ENCODE peak calls at places on chromosome 2, in four cellular contexts. O is mammary epithelial cell, X is AG10803, M is ovary. A is an unnamed sample.

GRCh38 chr2:24110660-24111303 is 12.4 kb downstream of the PFN4 start:
- DNase-seq in O (peak; percentile 17), X (no peak), M (no peak), A (no peak)

GRCh38 chr2:165877565-165878550 is 75.7 kb downstream of the TTC21B start:
- DNase-seq in O (peak; percentile 69), X (peak; percentile 80), M (no peak), A (peak; percentile 78)

GRCh38 chr2:636649-637405 is 40.4 kb downstream of the TMEM18 start:
- DNase-seq in O (peak; percentile 44), X (peak; percentile 65), M (peak; percentile 70), A (peak; percentile 29)

GRCh38 chr2:190137561-190137960 is 75.0 kb upstream of the MSTN start:
- DNase-seq in O (no peak), X (peak; percentile 64), M (no peak), A (no peak)

GRCh38 chr2:42516418-42516817 is 22.6 kb upstream of the KCNG3 start:
- DNase-seq in O (no peak), X (no peak), M (no peak), A (no peak)

GRCh38 chr2:221571391-221572179 is 519 bp downstream of the EPHA4 start:
- DNase-seq in O (peak; percentile 46), X (peak; percentile 32), M (peak; percentile 45), A (peak; percentile 3)

GRCh38 chr2:177038772-177039484 is 173.7 kb upstream of the HNRNPA3 start:
- DNase-seq in O (no peak), X (peak; percentile 41), M (no peak), A (no peak)

GRCh38 chr2:153059338-153060052 is 341.1 kb downstream of the ARL6IP6 start:
- DNase-seq in O (peak; percentile 90), X (peak; percentile 1), M (no peak), A (peak; percentile 99)

GRCh38 chr2:32058130-32058529 is 5.2 kb upstream of the SPAST start:
- DNase-seq in O (peak; percentile 6), X (peak; percentile 13), M (no peak), A (peak; percentile 42)

GRCh38 chr2:170820647-170821630 is 4.3 kb downstream of the GAD1 start:
- DNase-seq in O (no peak), X (no peak), M (no peak), A (no peak)

GRCh38 chr2:176068037-176068832 is 15.5 kb downstream of the EVX2 start:
- DNase-seq in O (no peak), X (no peak), M (no peak), A (no peak)

GRCh38 chr2:28471214-28471613 is 24.6 kb upstream of the PLB1 start:
- DNase-seq in O (no peak), X (no peak), M (no peak), A (peak; percentile 30)

GRCh38 chr2:114610677-114611076 is 168.2 kb downstream of the DPP10 start:
- DNase-seq in O (peak; percentile 2), X (no peak), M (no peak), A (peak; percentile 64)

GRCh38 chr2:172103471-172104292 is 982 bp upstream of the DLX2 start:
- DNase-seq in O (peak; percentile 75), X (peak; percentile 86), M (peak; percentile 68), A (peak; percentile 68)

GRCh38 chr2:222609391-222609790 is 46.5 kb downstream of the FARSB start:
- DNase-seq in O (no peak), X (peak; percentile 45), M (no peak), A (no peak)

GRCh38 chr2:48415765-48416515 is 114.0 kb upstream of the STON1 start:
- DNase-seq in O (no peak), X (no peak), M (no peak), A (no peak)

GRCh38 chr2:63300835-63301234 is 250.2 kb downstream of the OTX1 start:
- DNase-seq in O (no peak), X (no peak), M (no peak), A (no peak)

GRCh38 chr2:135279209-135279608 is 227.1 kb downstream of the RAB3GAP1 start:
- DNase-seq in O (no peak), X (no peak), M (no peak), A (no peak)

GRCh38 chr2:217994776-217995274 is 8.0 kb downstream of the TNS1 start:
- DNase-seq in O (peak; percentile 8), X (peak; percentile 86), M (no peak), A (peak; percentile 81)

GRCh38 chr2:63661076-63661475 is 72.3 kb downstream of the MDH1 start:
- DNase-seq in O (peak; percentile 67), X (peak; percentile 93), M (no peak), A (peak; percentile 89)

GRCh38 chr2:72961036-72961720 is 43.9 kb downstream of the EMX1 start:
- DNase-seq in O (no peak), X (no peak), M (no peak), A (no peak)

GRCh38 chr2:136005462-136006205 is 20.2 kb upstream of the DARS1 start:
- DNase-seq in O (no peak), X (no peak), M (peak; percentile 19), A (no peak)

GRCh38 chr2:46362667-46363012 is 65.4 kb downstream of the EPAS1 start:
- DNase-seq in O (no peak), X (peak; percentile 35), M (no peak), A (no peak)

DNA sequence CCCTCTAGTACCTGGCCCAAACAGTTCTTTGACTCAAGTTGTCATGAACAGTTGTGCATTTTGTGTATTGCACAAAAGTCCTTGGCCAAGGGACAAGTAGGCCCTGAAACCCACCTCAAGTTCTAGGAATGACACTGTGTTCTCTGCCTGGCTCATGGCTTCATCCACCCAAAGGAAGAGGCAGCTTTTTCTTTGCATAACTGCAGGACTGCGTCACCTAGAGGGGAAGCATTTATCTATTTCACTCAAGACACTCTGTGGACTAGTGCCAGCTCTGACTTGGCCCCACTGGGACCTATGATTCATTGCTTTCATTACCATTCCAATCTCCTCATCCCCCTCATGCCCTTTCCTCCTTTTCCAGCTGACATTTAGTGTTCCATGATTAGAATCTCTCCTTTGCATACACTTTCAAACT is 119.3 kb upstream of the SIX2 start:
- DNase-seq in O (peak; percentile 77), X (peak; percentile 94), M (peak; percentile 14), A (peak; percentile 72)
- TF ChIP-seq CTCF in O (no peak), X (peak; percentile 12), M (no peak), A (no peak)

GRCh38 chr2:38596229-38596628 is 6.5 kb downstream of the HNRNPLL start:
- DNase-seq in O (no peak), X (no peak), M (no peak), A (no peak)
- H3K4me3 ChIP-seq in O (no peak overlapping the region), X (no peak overlapping the region), M (no peak overlapping the region), A (no peak overlapping the region)

GRCh38 chr2:179340678-179341077 is 76.0 kb upstream of the SESTD1 start:
- DNase-seq in O (peak; percentile 30), X (peak; percentile 77), M (no peak), A (peak; percentile 50)
- TF ChIP-seq CTCF in O (peak; percentile 63), X (peak; percentile 50), M (no peak), A (peak; percentile 50)

DNA sequence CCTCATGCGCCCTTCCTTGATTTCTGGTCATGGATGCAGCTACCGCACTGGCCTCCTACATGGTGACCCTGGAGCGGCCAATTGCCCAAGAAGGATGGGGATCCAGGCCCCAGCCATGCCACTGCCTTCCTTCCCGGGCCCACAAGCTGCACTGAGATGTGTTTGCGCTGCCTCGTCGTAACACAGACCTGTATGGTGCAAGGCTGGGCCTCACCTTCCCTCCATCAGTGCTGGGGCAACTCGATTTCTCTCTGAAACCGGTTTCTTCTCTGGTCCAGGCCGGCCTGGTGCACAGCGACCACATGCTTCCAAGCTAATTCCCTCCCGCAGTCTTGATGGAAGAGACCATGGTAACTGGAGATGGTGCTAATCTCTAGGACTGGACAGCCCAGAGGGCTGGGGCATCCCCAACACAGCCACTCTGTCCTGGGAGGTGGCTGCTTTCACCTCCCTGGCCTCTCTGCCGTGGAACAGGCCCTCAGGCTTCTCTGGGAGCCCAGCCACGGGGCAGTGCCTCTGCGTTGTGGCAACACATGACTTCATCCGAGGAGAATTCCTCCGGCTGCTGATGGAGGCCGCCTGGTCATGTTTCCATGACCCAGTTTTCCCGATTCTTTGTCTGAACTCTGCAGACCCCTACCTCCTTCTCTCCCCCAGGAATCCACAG is 184.2 kb downstream of the GLI2 start:
- DNase-seq in O (no peak), X (peak; percentile 76), M (no peak), A (no peak)
- H3K4me3 ChIP-seq in O (no peak overlapping the region), X (peak overlapping the region; percentile 24), M (no peak overlapping the region), A (no peak overlapping the region)

GRCh38 chr2:193929131-193929530 is 1727.9 kb upstream of the SLC39A10 start:
- DNase-seq in O (no peak), X (no peak), M (no peak), A (no peak)

DNA sequence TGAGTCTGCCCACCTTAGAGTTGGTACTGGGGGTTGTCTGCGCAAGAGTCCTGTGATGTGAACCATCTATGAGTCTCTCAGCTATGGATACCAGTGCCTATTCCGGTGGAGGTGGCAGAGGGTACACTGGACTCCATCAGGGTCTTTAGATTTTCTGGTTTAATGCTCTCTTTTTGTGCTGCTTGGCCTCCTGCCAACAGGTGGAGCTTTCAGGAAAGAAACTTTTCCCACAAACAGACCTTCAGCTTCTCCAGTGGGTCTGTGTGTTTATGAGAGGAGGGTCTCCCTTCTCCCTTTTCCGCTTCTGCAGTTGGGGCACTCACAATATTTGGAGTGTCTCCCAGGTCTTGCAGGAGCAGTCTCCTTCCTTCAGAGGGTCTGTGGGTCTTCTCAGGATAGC is 1721.9 kb upstream of the SLC39A10 start:
- DNase-seq in O (no peak), X (no peak), M (no peak), A (no peak)
- TF ChIP-seq CTCF in O (no peak), X (no peak), M (no peak), A (no peak)

DNA sequence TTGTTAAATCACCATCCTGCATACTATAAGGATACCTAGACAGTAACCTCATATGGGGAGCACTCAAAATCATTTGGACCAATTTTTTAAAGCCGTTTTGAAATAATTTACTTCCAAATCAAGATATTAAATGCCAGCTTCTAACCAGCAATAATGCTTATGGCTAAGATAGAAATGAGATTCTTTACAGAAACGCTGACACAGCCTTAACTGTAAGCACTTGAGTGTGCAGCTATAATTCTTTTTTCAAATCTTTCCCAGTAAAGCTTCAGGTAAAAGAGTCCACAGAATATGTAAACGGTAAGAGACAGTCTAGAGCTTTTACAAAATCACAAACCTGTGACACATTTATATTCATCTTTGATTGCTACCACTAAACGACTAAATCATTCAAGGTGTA is 4.5 kb downstream of the NXPH2 start:
- DNase-seq in O (no peak), X (no peak), M (no peak), A (no peak)
- H3K4me3 ChIP-seq in O (no peak overlapping the region), X (no peak overlapping the region), M (no peak overlapping the region), A (no peak overlapping the region)

GRCh38 chr2:226699321-226699720 is 100.3 kb downstream of the IRS1 start:
- DNase-seq in O (no peak), X (peak; percentile 59), M (peak; percentile 26), A (no peak)
- TF ChIP-seq CTCF in O (no peak), X (no peak), M (no peak), A (no peak)